ENCODE peak calls at places on chromosomes 2 and 18, in nine cellular contexts. M is NCI-H1092; B is NCI-H1105; Y is stimulated activated CD8-positive, alpha-beta memory T cell treated with anti-CD3 and anti-CD28 coated beads, Interleukin-2, amount 100 ng/mL, for 48 hours; N is GM03348; O is ELF-1; S is GM20000; W is GM04503; Z is AG20443. P is an unnamed sample.

GRCh38 chr2:17617508-17617907 is 77.0 kb downstream of the VSNL1 start:
- DNase-seq in O (no peak), B (no peak), W (no peak), Z (no peak), M (no peak), N (no peak), Y (no peak), S (no peak), P (no peak)

GRCh38 chr2:65499216-65499615 is 66.8 kb upstream of the SPRED2 start:
- DNase-seq in W (no peak), S (no peak), O (no peak), M (no peak), Z (no peak), B (no peak), Y (no peak), N (no peak), P (no peak)

GRCh38 chr2:207505728-207506127 is 24.0 kb upstream of the CREB1 start:
- DNase-seq in B (no peak), O (no peak), Y (no peak), M (no peak), S (no peak), N (peak), W (peak), Z (peak), P (peak)

GRCh38 chr2:65671670-65672069 is 239.3 kb upstream of the SPRED2 start:
- DNase-seq in S (no peak), O (no peak), Z (no peak), N (no peak), W (no peak), M (no peak), B (no peak), Y (no peak), P (no peak)

GRCh38 chr18:61742555-61743429 is 150.0 kb downstream of the RNF152 start:
- DNase-seq in Z (no peak), N (no peak), B (no peak), Y (no peak), M (no peak), S (no peak), W (no peak), O (no peak), P (no peak)

GRCh38 chr2:98819350-98819749 is 88.4 kb upstream of the MGAT4A start:
- DNase-seq in M (no peak), Z (no peak), W (no peak), O (no peak), N (no peak), Y (no peak), S (no peak), B (no peak), P (no peak)

GRCh38 chr2:56757884-56758545 is 574.2 kb downstream of the CCDC85A start:
- DNase-seq in Z (no peak), S (no peak), N (no peak), Y (no peak), W (no peak), M (no peak), O (no peak), B (peak), P (no peak)

GRCh38 chr2:67649331-67650071 is 252.4 kb downstream of the ETAA1 start:
- DNase-seq in S (no peak), O (no peak), M (no peak), B (peak), N (peak), Z (peak), Y (no peak), W (peak), P (no peak)

GRCh38 chr2:29705636-29706035 is 215.8 kb downstream of the ALK start:
- DNase-seq in O (no peak), W (no peak), N (no peak), B (no peak), Z (no peak), S (no peak), M (no peak), Y (no peak), P (no peak)

GRCh38 chr18:25724997-25725396 is 365.4 kb downstream of the SS18 start:
- DNase-seq in Z (no peak), N (no peak), W (no peak), M (no peak), S (no peak), B (no peak), Y (no peak), O (no peak), P (no peak)

GRCh38 chr18:43935051-43935412 is 657.7 kb upstream of the SYT4 start:
- DNase-seq in N (peak), W (peak), Y (no peak), B (no peak), Z (no peak), M (no peak), O (no peak), S (no peak), P (no peak)

GRCh38 chr18:3132700-3133099 is 87.1 kb downstream of the MYOM1 start:
- DNase-seq in Z (no peak), O (no peak), B (no peak), W (no peak), N (no peak), S (no peak), Y (no peak), M (no peak), P (no peak)

GRCh38 chr2:232320038-232320790 is 58.3 kb upstream of the ALPP start:
- DNase-seq in S (no peak), N (no peak), Y (no peak), Z (no peak), B (no peak), M (no peak), W (no peak), O (no peak), P (no peak)

GRCh38 chr18:57373017-57373416 is 20.7 kb downstream of the ST8SIA3 start:
- DNase-seq in O (no peak), W (no peak), M (no peak), Y (no peak), N (no peak), B (no peak), S (no peak), Z (no peak), P (no peak)

GRCh38 chr2:23720705-23721453 is 206.0 kb downstream of the ATAD2B start:
- DNase-seq in W (no peak), Z (no peak), M (no peak), S (no peak), B (no peak), Y (no peak), N (no peak), O (no peak), P (no peak)

GRCh38 chr2:210559167-210559566 is 2.8 kb downstream of the CPS1 start:
- DNase-seq in B (no peak), M (no peak), Y (no peak), W (no peak), N (no peak), S (no peak), Z (no peak), O (no peak), P (no peak)

GRCh38 chr2:136168605-136169210 is 50.8 kb upstream of the CXCR4 start:
- DNase-seq in B (no peak), M (no peak), Z (no peak), W (no peak), N (no peak), O (no peak), Y (no peak), S (no peak), P (no peak)

GRCh38 chr2:214341636-214342035 is 69.2 kb upstream of the VWC2L start:
- DNase-seq in M (no peak), W (no peak), Y (no peak), Z (no peak), S (no peak), N (peak), B (no peak), O (no peak), P (no peak)

GRCh38 chr2:40403233-40403841 is 48.6 kb downstream of the SLC8A1 start:
- DNase-seq in Z (peak), N (peak), S (no peak), M (no peak), W (peak), Y (no peak), B (no peak), O (no peak), P (no peak)

GRCh38 chr2:241379481-241380480 is 23.7 kb downstream of the FARP2 start:
- DNase-seq in B (no peak), S (no peak), W (peak), Y (no peak), M (no peak), Z (peak), N (peak), O (no peak), P (no peak)

GRCh38 chr2:240480834-240481623 is 45.6 kb downstream of the GPC1 start:
- DNase-seq in Y (no peak), Z (no peak), S (no peak), B (no peak), W (no peak), O (no peak), M (no peak), N (no peak), P (no peak)

GRCh38 chr18:2881490-2882195 is 34.8 kb downstream of the EMILIN2 start:
- DNase-seq in W (peak), B (no peak), Y (no peak), M (no peak), Z (peak), O (no peak), N (peak), S (no peak), P (no peak)

GRCh38 chr2:53103661-53104060 is 663.9 kb upstream of the CHAC2 start:
- DNase-seq in N (no peak), B (no peak), W (no peak), M (no peak), O (no peak), Z (no peak), Y (no peak), S (no peak), P (no peak)

GRCh38 chr18:50654211-50654610 is 94.3 kb downstream of the MAPK4 start:
- DNase-seq in N (no peak), M (no peak), O (no peak), W (no peak), B (no peak), S (no peak), Y (no peak), Z (no peak), P (no peak)

GRCh38 chr2:219282375-219282774 is 3.2 kb downstream of the DNAJB2 start:
- DNase-seq in M (no peak), N (no peak), O (no peak), S (no peak), B (no peak), W (no peak), Y (no peak), Z (no peak), P (no peak)

GRCh38 chr2:239765076-239765845 is 259.9 kb downstream of the NDUFA10 start:
- DNase-seq in N (no peak), Y (no peak), Z (no peak), M (no peak), O (no peak), W (no peak), S (no peak), B (no peak), P (no peak)

GRCh38 chr2:148876190-148876588 is 1.2 kb downstream of the KIF5C start:
- DNase-seq in N (no peak), O (peak), Z (no peak), S (peak), W (no peak), B (peak), M (peak), Y (no peak), P (no peak)

GRCh38 chr2:37637122-37637875 is 34.1 kb downstream of the CDC42EP3 start:
- DNase-seq in B (no peak), M (no peak), W (no peak), N (no peak), Y (no peak), O (no peak), S (no peak), Z (no peak), P (no peak)

GRCh38 chr18:3305354-3305762 is 43.4 kb downstream of the MYL12B start:
- DNase-seq in W (peak), O (no peak), B (no peak), S (no peak), N (peak), M (no peak), Y (peak), Z (peak), P (no peak)

GRCh38 chr2:128503358-128504241 is 184.9 kb upstream of the HS6ST1 start:
- DNase-seq in B (no peak), O (no peak), Y (no peak), N (no peak), M (no peak), Z (no peak), W (no peak), S (no peak), P (no peak)

GRCh38 chr2:200966770-200967169 is 3.3 kb upstream of the ORC2 start:
- DNase-seq in O (peak), B (no peak), W (peak), Z (peak), S (peak), M (no peak), Y (no peak), N (peak), P (no peak)

GRCh38 chr18:10437837-10438236 is 16.6 kb upstream of the APCDD1 start:
- DNase-seq in S (no peak), O (no peak), Y (no peak), M (no peak), N (no peak), Z (no peak), W (no peak), B (no peak), P (no peak)

GRCh38 chr2:203330434-203330833 is 2.2 kb downstream of the ABI2 start:
- DNase-seq in O (no peak), M (no peak), N (peak), B (no peak), W (no peak), Z (peak), S (no peak), Y (no peak), P (no peak)

GRCh38 chr2:190190507-190190906 is 128.0 kb upstream of the MSTN start:
- DNase-seq in M (no peak), O (no peak), W (no peak), S (no peak), Y (no peak), N (no peak), B (no peak), Z (no peak), P (no peak)

GRCh38 chr2:241613018-241613780 is 23.8 kb downstream of the THAP4 start:
- DNase-seq in O (no peak), N (peak), S (no peak), B (no peak), Z (no peak), M (no peak), Y (no peak), W (peak), P (no peak)

GRCh38 chr2:62014102-62014501 is 108.6 kb downstream of the COMMD1 start:
- DNase-seq in M (peak), O (peak), Z (peak), N (peak), B (no peak), S (no peak), Y (no peak), W (peak), P (no peak)

GRCh38 chr2:168030862-168031624 is 216.4 kb downstream of the STK39 start:
- DNase-seq in W (peak), B (no peak), M (no peak), N (peak), Y (peak), S (no peak), O (no peak), Z (peak), P (no peak)

GRCh38 chr2:68698567-68699377 is 35.8 kb upstream of the ARHGAP25 start:
- DNase-seq in Z (no peak), W (no peak), S (no peak), O (no peak), B (peak), M (peak), Y (no peak), N (no peak), P (no peak)

GRCh38 chr2:226030369-226031077 is 631.0 kb downstream of the NYAP2 start:
- DNase-seq in Z (no peak), W (no peak), O (peak), S (no peak), Y (no peak), B (no peak), N (no peak), M (no peak), P (peak)

GRCh38 chr2:84800194-84800805 is 80.6 kb downstream of the TRABD2A start:
- DNase-seq in W (no peak), M (no peak), Y (no peak), B (no peak), Z (no peak), S (no peak), O (no peak), N (no peak), P (no peak)

P was measured in caudate nucleus.